ENCODE peak calls at places on chromosome 1, in four cellular contexts. U is left cardiac atrium, Y is AG09309, V is PC-9. M is an unnamed sample.

GRCh38 chr1:112335351-112335750 is 60.7 kb upstream of the CTTNBP2NL start:
- DNase-seq in U (no peak), Y (no peak), V (no peak), M (no peak)

GRCh38 chr1:1333551-1334241 is 2.6 kb downstream of the TAS1R3 start:
- DNase-seq in V (no peak), U (no peak), Y (no peak), M (no peak)

GRCh38 chr1:224736619-224737352 is 120.7 kb downstream of the CNIH3 start:
- DNase-seq in U (peak), Y (no peak), V (no peak), M (no peak)

GRCh38 chr1:13583592-13583963 is at the start of gene PDPN:
- DNase-seq in V (no peak), Y (no peak), U (peak), M (no peak)

GRCh38 chr1:166579835-166580488 is 259.3 kb upstream of the POGK start:
- DNase-seq in V (no peak), U (no peak), Y (no peak), M (no peak)

GRCh38 chr1:109776911-109777310 is 13.2 kb upstream of the EPS8L3 start:
- DNase-seq in V (peak), Y (no peak), U (peak), M (peak)

GRCh38 chr1:84624876-84625275 is 50.6 kb upstream of the CTBS start:
- DNase-seq in Y (no peak), V (no peak), U (no peak), M (no peak)

GRCh38 chr1:29290414-29290980 is 54.2 kb downstream of the PTPRU start:
- DNase-seq in U (no peak), V (no peak), Y (no peak), M (no peak)

GRCh38 chr1:43536196-43536863 is 5.6 kb downstream of the PTPRF start:
- DNase-seq in U (no peak), V (peak), Y (no peak), M (peak)

GRCh38 chr1:153428790-153429189 is 12.5 kb downstream of the S100A7A start:
- DNase-seq in U (no peak), Y (no peak), V (no peak), M (no peak)

M was measured in Calu3.